ENCODE peak calls at places on chromosomes 7 and 10, in six cellular contexts. H is SK-N-SH, X is H1, I is K562, T is HepG2, U is GM12878. P is an unnamed sample.

GRCh38 chr7:25517906-25518305 is 289.6 kb upstream of the NPVF start:
- DNase-seq in I (no peak), X (no peak), T (no peak), H (no peak), U (no peak), P (no peak)

GRCh38 chr10:8048281-8049008 is 6.0 kb upstream of the GATA3 start:
- DNase-seq in U (no peak), X (no peak), T (no peak), I (no peak), H (peak), P (no peak)

GRCh38 chr7:64875658-64876406 is 27.2 kb upstream of the ZNF273 start:
- DNase-seq in X (no peak), I (no peak), U (no peak), H (peak), T (no peak), P (no peak)

GRCh38 chr10:28984431-28984830 is 304.4 kb upstream of the LYZL1 start:
- DNase-seq in T (peak), X (no peak), H (no peak), I (peak), U (no peak), P (peak)

GRCh38 chr10:131609176-131609575 is 291.6 kb upstream of the PPP2R2D start:
- DNase-seq in X (no peak), U (no peak), T (no peak), H (no peak), I (no peak), P (no peak)

GRCh38 chr7:120207037-120207436 is 65.9 kb upstream of the KCND2 start:
- DNase-seq in H (no peak), X (no peak), U (no peak), T (no peak), I (no peak), P (no peak)

GRCh38 chr10:105769248-105770184 is 1128.4 kb downstream of the SORCS3 start:
- DNase-seq in X (no peak), U (no peak), T (no peak), H (no peak), I (no peak), P (no peak)

GRCh38 chr7:135757719-135758411 is 9.3 kb upstream of the FAM180A start:
- DNase-seq in I (no peak), U (no peak), T (no peak), H (no peak), X (no peak), P (no peak)

GRCh38 chr7:121557034-121557892 is 161.2 kb upstream of the FAM3C start:
- DNase-seq in X (no peak), T (no peak), U (no peak), I (no peak), H (no peak), P (no peak)

GRCh38 chr10:105691811-105692210 is 1050.7 kb downstream of the SORCS3 start:
- DNase-seq in H (peak), T (no peak), X (no peak), I (no peak), U (no peak), P (no peak)

GRCh38 chr7:148856035-148856881 is 27.8 kb downstream of the EZH2 start:
- DNase-seq in T (peak), U (no peak), I (peak), X (no peak), H (peak), P (no peak)

GRCh38 chr10:79385392-79385795 is 38.1 kb downstream of the PPIF start:
- DNase-seq in X (no peak), U (no peak), I (no peak), H (peak), T (no peak), P (no peak)

GRCh38 chr7:108308913-108309312 is 147.3 kb downstream of the NRCAM start:
- DNase-seq in X (no peak), I (no peak), T (no peak), U (no peak), H (no peak), P (no peak)

GRCh38 chr7:3068568-3068967 is 24.9 kb upstream of the CARD11 start:
- DNase-seq in H (no peak), I (no peak), T (no peak), U (peak), X (no peak), P (no peak)

GRCh38 chr7:36305226-36305625 is 84.4 kb upstream of the ANLN start:
- DNase-seq in I (no peak), X (no peak), T (no peak), H (no peak), U (no peak), P (no peak)

GRCh38 chr7:1557771-1558170 is 1.8 kb upstream of the TMEM184A start:
- DNase-seq in I (no peak), H (peak), U (no peak), T (no peak), X (no peak), P (no peak)

GRCh38 chr10:75245354-75246001 is 9.7 kb upstream of the COMTD1 start:
- DNase-seq in H (no peak), I (no peak), T (no peak), X (no peak), U (no peak), P (no peak)

GRCh38 chr7:81684513-81685262 is 85.2 kb downstream of the HGF start:
- DNase-seq in H (peak), T (peak), I (no peak), U (peak), X (no peak), P (peak)

GRCh38 chr10:126247454-126247975 is 140.8 kb downstream of the ADAM12 start:
- DNase-seq in H (no peak), T (no peak), I (no peak), U (no peak), X (peak), P (no peak)

GRCh38 chr7:147170341-147171012 is 1053.9 kb downstream of the CNTNAP2 start:
- DNase-seq in X (no peak), T (no peak), U (no peak), H (no peak), I (no peak), P (no peak)

GRCh38 chr10:86045896-86046295 is 320.7 kb downstream of the GRID1 start:
- DNase-seq in H (no peak), U (no peak), T (no peak), X (no peak), I (no peak), P (no peak)

GRCh38 chr7:8177109-8177933 is 84.6 kb downstream of the ICA1 start:
- DNase-seq in U (no peak), T (no peak), H (no peak), I (no peak), X (no peak), P (peak)

GRCh38 chr7:116483271-116483942 is 16.1 kb upstream of the CAV2 start:
- DNase-seq in X (no peak), I (no peak), U (no peak), H (no peak), T (no peak), P (no peak)

GRCh38 chr7:116491887-116492653 is 7.5 kb upstream of the CAV2 start:
- DNase-seq in H (no peak), I (no peak), U (no peak), T (no peak), X (no peak), P (no peak)

GRCh38 chr7:116492654-116493109 is 6.9 kb upstream of the CAV2 start:
- DNase-seq in I (no peak), H (no peak), U (no peak), X (no peak), T (no peak), P (no peak)

GRCh38 chr7:116490351-116490750 is 9.2 kb upstream of the CAV2 start:
- DNase-seq in I (no peak), T (no peak), H (no peak), X (no peak), U (no peak), P (no peak)

GRCh38 chr7:116487907-116488521 is 11.5 kb upstream of the CAV2 start:
- DNase-seq in H (no peak), U (no peak), X (no peak), T (no peak), I (no peak), P (no peak)
- H3K27ac ChIP-seq in H (no peak), U (no peak), X (no peak), T (no peak), I (no peak), P (no peak)

DNA sequence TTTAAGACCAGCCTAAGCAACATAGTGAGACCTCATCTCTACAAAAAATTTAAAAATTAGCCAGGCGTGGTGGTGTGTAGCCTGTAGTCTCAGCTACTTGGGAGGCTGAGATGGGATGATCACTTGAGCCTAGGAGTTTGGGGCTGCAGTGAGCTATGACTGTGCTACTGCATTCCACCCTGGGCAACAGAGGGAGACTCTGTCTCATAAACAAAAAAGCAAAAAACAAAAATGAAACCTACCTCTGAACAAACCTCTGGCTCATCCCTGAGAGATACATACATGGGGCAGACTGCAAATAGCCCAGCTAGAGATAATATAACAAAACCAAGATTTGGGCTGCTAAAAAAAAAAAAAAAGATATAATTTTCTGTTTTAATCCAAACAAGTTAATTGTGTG is 19.5 kb downstream of the C10orf67 start:
- DNase-seq in T (no peak), X (no peak), I (no peak), H (no peak), U (no peak), P (no peak)
- TF ChIP-seq GABPA in T (no peak), X (no peak), I (no peak), H (no peak), U (no peak), P (no peak)

GRCh38 chr10:6006991-6007390 is 29.6 kb upstream of the IL15RA start:
- DNase-seq in U (no peak), X (no peak), I (no peak), T (no peak), H (no peak), P (no peak)

GRCh38 chr10:6010569-6010968 is 33.2 kb upstream of the IL15RA start:
- DNase-seq in H (no peak), I (no peak), X (no peak), U (no peak), T (no peak), P (no peak)

GRCh38 chr10:6009159-6009558 is 31.8 kb upstream of the IL15RA start:
- DNase-seq in H (no peak), U (no peak), I (no peak), T (no peak), X (no peak), P (no peak)

GRCh38 chr10:6009961-6010360 is 32.6 kb upstream of the IL15RA start:
- DNase-seq in I (no peak), H (no peak), X (no peak), U (no peak), T (no peak), P (no peak)

GRCh38 chr10:6008497-6009142 is 31.3 kb upstream of the IL15RA start:
- DNase-seq in U (no peak), T (no peak), I (no peak), X (no peak), H (no peak), P (no peak)
- H3K4me3 ChIP-seq in U (no peak), T (no peak), I (no peak), X (no peak), H (no peak), P (no peak)

GRCh38 chr7:113784317-113784716 is 134.5 kb downstream of the PPP1R3A start:
- DNase-seq in X (no peak), H (no peak), T (no peak), I (no peak), U (no peak), P (no peak)

GRCh38 chr7:113793171-113793570 is 125.6 kb downstream of the PPP1R3A start:
- DNase-seq in T (no peak), U (no peak), H (no peak), I (no peak), X (no peak), P (no peak)

GRCh38 chr7:113787106-113787505 is 131.7 kb downstream of the PPP1R3A start:
- DNase-seq in X (no peak), H (no peak), I (no peak), T (no peak), U (no peak), P (no peak)

GRCh38 chr7:113794573-113794972 is 124.2 kb downstream of the PPP1R3A start:
- DNase-seq in T (no peak), H (no peak), X (no peak), U (no peak), I (no peak), P (no peak)

DNA sequence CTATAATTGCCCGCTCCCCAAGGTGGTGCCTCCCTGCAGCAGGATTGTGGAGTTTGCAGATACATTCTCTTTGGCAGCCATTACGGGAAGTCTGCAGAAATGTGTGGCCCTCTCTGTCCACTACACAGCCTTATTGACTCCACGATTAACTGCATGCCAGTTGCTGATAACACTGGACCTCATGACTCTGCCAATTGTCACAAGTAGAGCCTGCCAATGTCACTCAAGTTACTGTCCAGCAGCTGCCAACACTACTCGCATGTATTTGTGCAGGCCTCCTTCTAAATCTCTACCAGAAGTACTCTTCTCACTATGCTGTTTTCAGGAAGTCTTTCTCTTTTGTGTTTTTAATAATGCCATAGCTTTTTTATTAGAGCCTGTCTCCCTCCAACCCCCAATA is 128.8 kb downstream of the PPP1R3A start:
- DNase-seq in H (no peak), X (no peak), T (no peak), U (no peak), I (no peak), P (no peak)
- H3K27ac ChIP-seq in H (no peak), X (no peak), T (no peak), U (no peak), I (no peak), P (no peak)

P was measured in HL-60.